ENCODE peak calls at places on chromosomes 3 and 15, in four cellular contexts. E is K562, Z is GM12891, S is GM12878. H is an unnamed sample.

GRCh38 chr3:88291516-88291915 is 141.8 kb downstream of the C3orf38 start:
- DNase-seq in E (no peak), Z (no peak), S (no peak), H (no peak)

GRCh38 chr15:82122754-82123400 is 77.1 kb upstream of the MEX3B start:
- DNase-seq in E (no peak), Z (no peak), S (no peak), H (no peak)

GRCh38 chr3:188526057-188526456 is 372.1 kb downstream of the LPP start:
- DNase-seq in E (no peak), Z (no peak), S (no peak), H (peak; percentile 25)

GRCh38 chr3:51718547-51719412 is 11.9 kb downstream of the GRM2 start:
- DNase-seq in E (peak; percentile 51), Z (peak; percentile 65), S (peak; percentile 23), H (peak; percentile 75)

GRCh38 chr15:49813615-49814014 is 192.8 kb downstream of the DTWD1 start:
- DNase-seq in E (no peak), Z (no peak), S (no peak), H (no peak)

GRCh38 chr3:97996988-97997387 is 24.8 kb upstream of the RIOX2 start:
- DNase-seq in E (no peak), Z (no peak), S (no peak), H (no peak)

GRCh38 chr3:134485075-134485536 is 679 bp downstream of the ANAPC13 start:
- DNase-seq in E (peak; percentile 18), Z (no peak), S (no peak), H (no peak)

GRCh38 chr15:53752406-53752805 is 7.1 kb downstream of the WDR72 start:
- DNase-seq in E (no peak), Z (no peak), S (no peak), H (no peak)

GRCh38 chr3:129352650-129353588 is 74.2 kb downstream of the HMCES start:
- DNase-seq in E (no peak), Z (no peak), S (no peak), H (no peak)

GRCh38 chr3:34008191-34008590 is 209.8 kb downstream of the PDCD6IP start:
- DNase-seq in E (no peak), Z (no peak), S (no peak), H (no peak)

GRCh38 chr15:51223771-51224229 is 114.6 kb downstream of the CYP19A1 start:
- DNase-seq in E (peak; percentile 14), Z (no peak), S (no peak), H (peak; percentile 65)

GRCh38 chr3:45051685-45052084 is 25.6 kb downstream of the CLEC3B start:
- DNase-seq in E (no peak), Z (no peak), S (no peak), H (no peak)

GRCh38 chr15:77483426-77483825 is 62.7 kb downstream of the HMG20A start:
- DNase-seq in E (no peak), Z (no peak), S (no peak), H (no peak)

GRCh38 chr15:64224508-64224907 is 61.7 kb upstream of the PPIB start:
- DNase-seq in E (no peak), Z (no peak), S (no peak), H (no peak)

GRCh38 chr15:60583194-60583593 is 104.3 kb upstream of the ICE2 start:
- DNase-seq in E (no peak), Z (no peak), S (no peak), H (no peak)

GRCh38 chr15:27059610-27060202 is 88.7 kb downstream of the GABRG3 start:
- DNase-seq in E (peak; percentile 82), Z (peak; percentile 39), S (no peak), H (peak; percentile 25)

GRCh38 chr15:69491051-69491505 is 38.5 kb downstream of the RPLP1 start:
- DNase-seq in E (no peak), Z (no peak), S (no peak), H (no peak)

GRCh38 chr3:109275702-109276293 is 40.5 kb downstream of the DPPA2 start:
- DNase-seq in E (peak; percentile 24), Z (no peak), S (no peak), H (peak; percentile 17)

GRCh38 chr15:89400121-89400996 is 65.7 kb upstream of the POLG start:
- DNase-seq in E (no peak), Z (no peak), S (no peak), H (no peak)

GRCh38 chr15:31299588-31300207 is 26.9 kb upstream of the KLF13 start:
- DNase-seq in E (no peak), Z (no peak), S (no peak), H (no peak)
- TF ChIP-seq SPI1 in E (no peak), Z (no peak), S (no peak), H (no peak)

GRCh38 chr3:123446610-123447109 is 2.2 kb downstream of the ADCY5 start:
- DNase-seq in E (no peak), Z (no peak), S (no peak), H (no peak)

GRCh38 chr3:123449092-123449985 is 449 bp upstream of the ADCY5 start:
- DNase-seq in E (no peak), Z (peak; percentile 50), S (no peak), H (no peak)

GRCh38 chr3:123447416-123447748 is 1.5 kb downstream of the ADCY5 start:
- DNase-seq in E (no peak), Z (no peak), S (no peak), H (no peak)

GRCh38 chr3:123448503-123449091 is at the start of gene ADCY5:
- DNase-seq in E (no peak), Z (peak; percentile 38), S (no peak), H (no peak)

GRCh38 chr3:123447749-123448502 is 964 bp downstream of the ADCY5 start:
- DNase-seq in E (peak; percentile 78), Z (no peak), S (no peak), H (no peak)
- TF ChIP-seq SPI1 in E (no peak), Z (no peak), S (no peak), H (no peak)

GRCh38 chr15:93025625-93025982 is 63.4 kb downstream of the RGMA start:
- DNase-seq in E (no peak), Z (no peak), S (no peak), H (no peak)

GRCh38 chr15:93026359-93026758 is 62.7 kb downstream of the RGMA start:
- DNase-seq in E (no peak), Z (no peak), S (no peak), H (no peak)

GRCh38 chr15:93024293-93024692 is 64.7 kb downstream of the RGMA start:
- DNase-seq in E (no peak), Z (no peak), S (no peak), H (no peak)

GRCh38 chr15:93027413-93027812 is 61.6 kb downstream of the RGMA start:
- DNase-seq in E (no peak), Z (no peak), S (no peak), H (no peak)

GRCh38 chr15:93024716-93025624 is 64.0 kb downstream of the RGMA start:
- DNase-seq in E (no peak), Z (no peak), S (no peak), H (no peak)
- TF ChIP-seq SPI1 in E (no peak), Z (no peak), S (no peak), H (no peak)

GRCh38 chr3:69378112-69378799 is 7.6 kb downstream of the FRMD4B start:
- DNase-seq in E (no peak), Z (no peak), S (no peak), H (no peak)
- TF ChIP-seq SPI1 in E (no peak), Z (no peak), S (no peak), H (no peak)

GRCh38 chr15:40879609-40880008 is 5.6 kb upstream of the RHOV start:
- DNase-seq in E (peak; percentile 41), Z (no peak), S (no peak), H (no peak)

GRCh38 chr15:40875996-40876740 is 2.1 kb upstream of the RHOV start:
- DNase-seq in E (no peak), Z (no peak), S (no peak), H (no peak)

GRCh38 chr15:40877691-40878090 is 3.7 kb upstream of the RHOV start:
- DNase-seq in E (no peak), Z (no peak), S (no peak), H (no peak)

GRCh38 chr15:40881351-40881750 is 7.3 kb upstream of the RHOV start:
- DNase-seq in E (no peak), Z (no peak), S (no peak), H (no peak)

DNA sequence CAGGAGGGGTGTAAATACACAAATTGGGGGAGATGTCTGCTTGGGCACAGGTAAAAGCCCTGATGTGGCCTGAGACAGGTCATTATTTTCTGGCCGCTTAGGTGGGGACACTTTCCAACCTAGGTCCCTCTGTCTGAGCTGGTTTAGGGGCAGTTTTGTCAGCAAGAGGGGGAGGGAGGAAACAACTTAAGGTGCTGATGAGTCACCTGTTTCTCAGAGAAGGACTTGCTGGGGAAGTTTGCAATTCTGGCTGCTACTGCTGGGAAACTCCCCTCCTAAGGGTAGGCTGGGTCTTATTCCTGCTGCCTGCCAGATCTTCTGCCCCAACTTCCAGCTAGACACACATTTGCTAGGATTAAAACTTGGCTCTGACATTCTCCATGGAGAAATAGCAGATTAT is 4.8 kb upstream of the RHOV start:
- DNase-seq in E (peak; percentile 38), Z (peak; percentile 51), S (no peak), H (no peak)
- TF ChIP-seq SPI1 in E (no peak), Z (peak; percentile 42), S (peak; percentile 19), H (no peak)

GRCh38 chr3:123053107-123053506 is 13.7 kb upstream of the PDIA5 start:
- DNase-seq in E (no peak), Z (no peak), S (no peak), H (no peak)
- TF ChIP-seq SPI1 in E (no peak), Z (no peak), S (no peak), H (no peak)

DNA sequence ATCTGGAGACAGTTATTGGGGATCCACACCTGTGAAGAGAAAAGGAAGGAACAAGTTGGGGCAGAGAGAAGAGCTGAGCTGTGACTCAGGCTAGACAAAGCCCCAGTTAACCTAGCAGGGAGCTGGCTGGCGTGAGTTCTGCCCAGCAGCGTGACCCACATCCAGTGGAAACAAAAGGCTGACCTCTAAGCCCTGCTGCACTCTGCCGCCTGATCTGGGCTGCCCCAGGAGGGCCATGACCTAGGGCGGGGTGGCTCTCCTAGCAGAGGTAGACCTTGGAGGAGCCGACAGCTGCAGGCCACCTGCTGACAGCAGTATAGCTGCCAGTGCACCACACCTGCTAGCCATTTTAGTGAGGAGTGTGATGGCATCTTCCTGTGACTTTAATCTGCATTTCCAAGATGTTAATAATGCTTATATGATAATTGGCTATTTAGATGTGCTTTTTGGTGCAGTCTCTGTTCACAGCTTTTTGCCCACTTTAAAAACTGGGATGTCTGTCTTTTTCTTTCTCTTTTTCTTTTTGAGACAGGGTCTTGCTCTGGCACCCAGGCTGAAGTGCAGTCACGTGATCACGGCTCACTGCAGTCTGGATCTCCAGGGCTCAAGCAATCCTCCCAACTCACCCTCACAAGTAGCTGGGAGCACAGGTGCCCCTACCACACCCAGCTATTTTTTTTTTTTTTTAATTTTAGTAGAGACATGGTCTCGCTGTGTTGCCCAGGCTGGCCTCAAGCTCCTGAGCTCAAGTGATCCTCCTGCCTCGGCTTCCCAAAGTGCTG is 78.1 kb downstream of the LSM3 start:
- DNase-seq in E (peak; percentile 54), Z (no peak), S (no peak), H (no peak)
- TF ChIP-seq SPI1 in E (no peak), Z (no peak), S (no peak), H (no peak)

GRCh38 chr15:75195122-75195765 is 6.4 kb upstream of the C15orf39 start:
- DNase-seq in E (no peak), Z (no peak), S (no peak), H (no peak)
- TF ChIP-seq SPI1 in E (no peak), Z (no peak), S (no peak), H (no peak)

H was measured in HL-60.